ENCODE peak calls at places on chromosomes 3 and 15, in eight cellular contexts. V, G, A, H, S, C, R and T are unnamed samples.

GRCh38 chr15:42404461-42405235 is 45.3 kb downstream of the CAPN3 start:
- DNase-seq in V (no peak), G (no peak), A (no peak), H (no peak), S (no peak), C (no peak), R (no peak), T (no peak)

GRCh38 chr3:72821170-72821781 is 27.0 kb downstream of the SHQ1 start:
- DNase-seq in V (no peak), G (peak), A (no peak), H (peak), S (peak), C (no peak), R (no peak), T (no peak)

GRCh38 chr3:44077267-44077666 is 164.4 kb upstream of the TOPAZ1 start:
- DNase-seq in V (peak), G (peak), A (no peak), H (no peak), S (no peak), C (no peak), R (no peak), T (no peak)

GRCh38 chr3:146537603-146538002 is 6.8 kb downstream of the PLSCR1 start:
- DNase-seq in V (no peak), G (no peak), A (no peak), H (no peak), S (no peak), C (no peak), R (no peak), T (no peak)

GRCh38 chr3:198113219-198114053 is 153.4 kb downstream of the LMLN start:
- DNase-seq in V (no peak), G (no peak), A (no peak), H (peak), S (no peak), C (no peak), R (peak), T (no peak)

GRCh38 chr15:64864080-64864479 is 22.4 kb downstream of the PLEKHO2 start:
- DNase-seq in V (no peak), G (no peak), A (no peak), H (no peak), S (no peak), C (no peak), R (no peak), T (no peak)

GRCh38 chr3:119643528-119643927 is 16.9 kb downstream of the POPDC2 start:
- DNase-seq in V (no peak), G (no peak), A (peak), H (peak), S (no peak), C (no peak), R (no peak), T (no peak)

GRCh38 chr3:73542127-73542526 is 82.6 kb downstream of the PDZRN3 start:
- DNase-seq in V (peak), G (no peak), A (no peak), H (no peak), S (no peak), C (no peak), R (no peak), T (no peak)

GRCh38 chr3:39990532-39990931 is 181.1 kb downstream of the MYRIP start:
- DNase-seq in V (peak), G (peak), A (peak), H (peak), S (no peak), C (no peak), R (no peak), T (no peak)

GRCh38 chr15:41791970-41792637 is 17.8 kb downstream of the MAPKBP1 start:
- DNase-seq in V (no peak), G (no peak), A (no peak), H (no peak), S (no peak), C (no peak), R (no peak), T (no peak)

GRCh38 chr3:71208273-71209095 is 375.0 kb downstream of the FOXP1 start:
- DNase-seq in V (peak), G (no peak), A (no peak), H (no peak), S (no peak), C (no peak), R (no peak), T (no peak)

GRCh38 chr15:25892126-25892525 is 29.0 kb upstream of the ATP10A start:
- DNase-seq in V (no peak), G (no peak), A (peak), H (no peak), S (no peak), C (no peak), R (no peak), T (no peak)

GRCh38 chr15:54840999-54841398 is 355.7 kb downstream of the RSL24D1 start:
- DNase-seq in V (no peak), G (no peak), A (no peak), H (no peak), S (no peak), C (no peak), R (no peak), T (no peak)

GRCh38 chr3:134384963-134385362 is 10.7 kb upstream of the AMOTL2 start:
- DNase-seq in V (no peak), G (no peak), A (no peak), H (no peak), S (no peak), C (peak), R (no peak), T (no peak)

GRCh38 chr3:55687526-55687925 is 200.4 kb upstream of the WNT5A start:
- DNase-seq in V (no peak), G (peak), A (no peak), H (no peak), S (no peak), C (no peak), R (no peak), T (no peak)

GRCh38 chr3:45381168-45381852 is 7.1 kb upstream of the LARS2 start:
- DNase-seq in V (peak), G (no peak), A (no peak), H (no peak), S (peak), C (no peak), R (no peak), T (no peak)

GRCh38 chr3:59809750-59810444 is 760.1 kb upstream of the CFAP20DC start:
- DNase-seq in V (no peak), G (peak), A (no peak), H (no peak), S (no peak), C (no peak), R (no peak), T (no peak)

GRCh38 chr3:57622362-57622761 is 25.2 kb upstream of the ARF4 start:
- DNase-seq in V (no peak), G (no peak), A (no peak), H (no peak), S (no peak), C (no peak), R (no peak), T (no peak)

GRCh38 chr3:46715507-46716175 is 2.0 kb downstream of the PRSS50 start:
- DNase-seq in V (no peak), G (no peak), A (no peak), H (no peak), S (peak), C (peak), R (no peak), T (no peak)

GRCh38 chr3:103919327-103919726 is 1447.4 kb upstream of the ALCAM start:
- DNase-seq in V (no peak), G (no peak), A (no peak), H (no peak), S (no peak), C (no peak), R (no peak), T (no peak)

GRCh38 chr3:12706504-12707253 is 42.8 kb upstream of the RAF1 start:
- DNase-seq in V (peak), G (peak), A (peak), H (peak), S (peak), C (peak), R (peak), T (no peak)

GRCh38 chr3:125031544-125031943 is 24.3 kb downstream of the HEG1 start:
- DNase-seq in V (no peak), G (no peak), A (no peak), H (no peak), S (no peak), C (no peak), R (no peak), T (no peak)

GRCh38 chr15:76903251-76903681 is 1.9 kb downstream of the SCAPER start:
- DNase-seq in V (no peak), G (peak), A (peak), H (peak), S (no peak), C (no peak), R (no peak), T (no peak)

GRCh38 chr3:2354702-2355101 is 256.0 kb downstream of the CNTN4 start:
- DNase-seq in V (no peak), G (no peak), A (no peak), H (no peak), S (peak), C (no peak), R (no peak), T (no peak)

GRCh38 chr3:186598108-186598784 is 14.6 kb upstream of the AHSG start:
- DNase-seq in V (peak), G (no peak), A (no peak), H (no peak), S (peak), C (peak), R (no peak), T (no peak)

GRCh38 chr3:197686899-197687298 is 49.8 kb downstream of the RUBCN start:
- DNase-seq in V (no peak), G (no peak), A (no peak), H (no peak), S (no peak), C (no peak), R (no peak), T (no peak)

GRCh38 chr3:69913422-69913821 is 86.1 kb upstream of the SAMMSON start:
- DNase-seq in V (no peak), G (no peak), A (no peak), H (no peak), S (no peak), C (no peak), R (no peak), T (no peak)

GRCh38 chr3:105691053-105691452 is 177.8 kb downstream of the CBLB start:
- DNase-seq in V (no peak), G (no peak), A (no peak), H (no peak), S (no peak), C (no peak), R (no peak), T (no peak)

GRCh38 chr3:126607214-126607908 is 47.6 kb downstream of the TXNRD3 start:
- DNase-seq in V (no peak), G (no peak), A (peak), H (peak), S (no peak), C (no peak), R (no peak), T (no peak)

GRCh38 chr3:149933858-149934257 is 36.8 kb downstream of the PFN2 start:
- DNase-seq in V (no peak), G (no peak), A (no peak), H (no peak), S (no peak), C (no peak), R (no peak), T (no peak)

GRCh38 chr15:75640483-75641175 is 605 bp upstream of the IMP3 start:
- DNase-seq in V (no peak), G (peak), A (no peak), H (peak), S (no peak), C (no peak), R (peak), T (no peak)
- TF ChIP-seq CTCF in V (no peak), G (peak), A (peak), H (peak), S (peak), C (no peak), R (no peak), T (peak)

GRCh38 chr3:14152233-14152962 is 26.0 kb downstream of the XPC start:
- DNase-seq in V (no peak), G (peak), A (no peak), H (no peak), S (no peak), C (peak), R (no peak), T (no peak)
- TF ChIP-seq CTCF in V (no peak), G (peak), A (peak), H (peak), S (no peak), C (peak), R (no peak), T (peak)

DNA sequence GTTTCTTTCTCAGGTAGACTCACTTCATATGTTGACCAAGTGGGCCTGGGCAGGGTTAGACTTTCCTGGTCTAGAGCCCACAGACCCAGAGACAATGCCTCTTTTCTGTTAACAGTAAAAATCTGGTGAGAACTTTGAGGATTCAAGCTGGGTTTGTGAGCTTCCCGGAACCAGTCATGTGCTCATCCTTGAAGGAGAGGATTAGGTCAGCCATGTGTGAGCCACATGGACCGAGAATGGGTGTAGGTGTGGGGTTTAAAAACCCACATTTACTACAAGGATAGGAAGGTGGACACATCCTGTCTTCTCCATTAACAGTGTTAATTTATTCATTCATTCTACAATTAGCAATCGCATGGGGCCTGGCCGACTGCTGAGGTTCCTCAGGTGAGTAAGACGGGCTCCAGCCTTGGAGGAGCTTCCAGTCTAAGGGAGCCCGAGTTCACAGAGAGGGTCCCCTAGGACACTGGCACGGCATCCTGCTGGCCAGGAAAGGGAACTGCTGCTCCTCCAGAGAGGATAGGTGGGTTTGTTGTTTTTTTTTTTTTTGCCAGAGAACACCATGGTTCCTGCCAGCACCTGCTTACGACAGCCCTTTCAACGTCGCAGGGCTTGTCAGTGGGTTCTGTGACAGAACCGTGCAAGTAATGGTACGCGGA is 69.0 kb downstream of the SQOR start:
- DNase-seq in V (no peak), G (no peak), A (no peak), H (no peak), S (no peak), C (no peak), R (no peak), T (no peak)
- TF ChIP-seq CTCF in V (no peak), G (no peak), A (peak), H (no peak), S (peak), C (no peak), R (peak), T (peak)

DNA sequence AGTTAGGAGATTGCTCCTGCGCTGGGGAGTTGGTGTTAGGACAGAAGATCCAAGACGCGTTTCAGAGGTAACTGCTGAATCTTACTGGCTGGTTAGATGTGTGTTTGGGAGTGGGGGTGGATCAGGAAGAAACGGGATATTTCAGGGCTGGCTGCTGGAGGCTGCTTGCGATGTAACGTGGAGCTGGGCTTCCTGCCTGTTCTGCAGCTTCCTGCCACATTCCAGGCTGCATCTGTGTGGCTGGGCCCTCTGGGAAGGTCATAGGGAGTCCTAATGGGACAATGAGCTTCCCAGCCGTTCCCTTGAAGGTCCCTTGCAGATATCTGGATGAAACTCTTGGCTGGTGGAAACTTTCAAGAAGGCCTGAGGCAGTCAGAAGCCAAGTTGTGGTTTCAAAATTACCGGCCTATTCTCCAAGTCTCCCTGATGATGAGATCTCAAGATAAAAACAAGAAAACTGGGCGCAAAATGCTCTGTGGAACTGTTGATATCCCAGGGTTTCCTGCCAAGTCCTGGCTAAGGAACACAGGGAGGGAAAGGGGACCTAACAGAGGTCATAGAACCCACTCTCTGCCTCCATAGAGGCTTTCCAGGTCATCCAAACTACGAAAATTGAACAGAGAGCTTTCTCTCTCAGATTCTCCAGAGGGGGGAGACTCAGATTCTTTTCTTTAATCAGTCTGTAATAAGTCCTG is 67.0 kb downstream of the NOX5 start:
- DNase-seq in V (peak), G (no peak), A (peak), H (peak), S (peak), C (peak), R (no peak), T (no peak)
- TF ChIP-seq CTCF in V (no peak), G (no peak), A (no peak), H (no peak), S (no peak), C (no peak), R (no peak), T (peak)

GRCh38 chr3:101128786-101129185 is 135.6 kb upstream of the ABI3BP start:
- DNase-seq in V (peak), G (no peak), A (no peak), H (no peak), S (peak), C (no peak), R (no peak), T (no peak)
- TF ChIP-seq CTCF in V (no peak), G (no peak), A (no peak), H (no peak), S (no peak), C (no peak), R (no peak), T (no peak)

GRCh38 chr3:23797490-23797889 is 8.3 kb upstream of the UBE2E1 start:
- DNase-seq in V (no peak), G (no peak), A (no peak), H (no peak), S (no peak), C (no peak), R (no peak), T (no peak)

GRCh38 chr3:23805228-23805880 is 401 bp upstream of the UBE2E1 start:
- DNase-seq in V (no peak), G (peak), A (no peak), H (no peak), S (no peak), C (no peak), R (no peak), T (no peak)

GRCh38 chr3:23804441-23805227 is 1.1 kb upstream of the UBE2E1 start:
- DNase-seq in V (no peak), G (no peak), A (no peak), H (no peak), S (no peak), C (no peak), R (no peak), T (no peak)

GRCh38 chr3:23796518-23796917 is 9.2 kb upstream of the UBE2E1 start:
- DNase-seq in V (no peak), G (no peak), A (no peak), H (no peak), S (no peak), C (no peak), R (no peak), T (no peak)

GRCh38 chr3:23800731-23801130 is 5.0 kb upstream of the UBE2E1 start:
- DNase-seq in V (no peak), G (peak), A (no peak), H (no peak), S (no peak), C (no peak), R (no peak), T (no peak)
- TF ChIP-seq CTCF in V (no peak), G (peak), A (peak), H (no peak), S (peak), C (peak), R (peak), T (peak)

GRCh38 chr15:101772921-101773320 is 30.4 kb upstream of the OR4F6 start:
- DNase-seq in V (no peak), G (no peak), A (no peak), H (no peak), S (no peak), C (no peak), R (no peak), T (no peak)

GRCh38 chr15:101775136-101775535 is 28.2 kb upstream of the OR4F6 start:
- DNase-seq in V (no peak), G (no peak), A (no peak), H (no peak), S (no peak), C (no peak), R (no peak), T (no peak)

GRCh38 chr15:101773496-101774100 is 29.7 kb upstream of the OR4F6 start:
- DNase-seq in V (peak), G (peak), A (no peak), H (no peak), S (no peak), C (no peak), R (no peak), T (no peak)
- TF ChIP-seq CTCF in V (no peak), G (peak), A (peak), H (peak), S (peak), C (no peak), R (peak), T (peak)

GRCh38 chr3:37256447-37256846 is 82.1 kb upstream of the LRRFIP2 start:
- DNase-seq in V (no peak), G (no peak), A (no peak), H (no peak), S (no peak), C (no peak), R (no peak), T (no peak)
- TF ChIP-seq CTCF in V (no peak), G (peak), A (peak), H (no peak), S (peak), C (peak), R (no peak), T (peak)